ENCODE peak calls at places on chromosome 2, in four cellular contexts. Y is GM13976, Q is B cell, X is WTC11. O is an unnamed sample.

GRCh38 chr2:216478151-216478550 is 20.5 kb upstream of the RPL37A start:
- DNase-seq in Y (no peak), Q (no peak), X (no peak), O (no peak)

GRCh38 chr2:206962966-206963365 is 23.6 kb downstream of the CPO start:
- DNase-seq in Y (no peak), Q (no peak), X (no peak), O (no peak)

GRCh38 chr2:139218181-139218580 is 438.0 kb upstream of the NXPH2 start:
- DNase-seq in Y (no peak), Q (no peak), X (no peak), O (no peak)

GRCh38 chr2:239268549-239268948 is 132.3 kb downstream of the HDAC4 start:
- DNase-seq in Y (no peak), Q (no peak), X (no peak), O (no peak)

GRCh38 chr2:64586883-64587481 is 62.9 kb downstream of the AFTPH start:
- DNase-seq in Y (peak), Q (peak), X (no peak), O (no peak)

GRCh38 chr2:39991298-39991697 is 212.2 kb upstream of the THUMPD2 start:
- DNase-seq in Y (no peak), Q (no peak), X (no peak), O (no peak)

GRCh38 chr2:218406209-218406948 is 6.7 kb downstream of the CTDSP1 start:
- DNase-seq in Y (peak), Q (peak), X (peak), O (peak)

GRCh38 chr2:226906439-226906796 is 70.6 kb downstream of the RHBDD1 start:
- DNase-seq in Y (no peak), Q (peak), X (no peak), O (no peak)

GRCh38 chr2:66601624-66602023 is 166.7 kb downstream of the MEIS1 start:
- DNase-seq in Y (no peak), Q (no peak), X (no peak), O (no peak)

GRCh38 chr2:207165121-207166038 is at the start of gene KLF7:
- DNase-seq in Y (peak), Q (peak), X (peak), O (no peak)

GRCh38 chr2:16614314-16614860 is 51.2 kb downstream of the CYRIA start:
- DNase-seq in Y (no peak), Q (no peak), X (no peak), O (no peak)

GRCh38 chr2:230054079-230054478 is 14.6 kb downstream of the SLC16A14 start:
- DNase-seq in Y (peak), Q (no peak), X (no peak), O (no peak)

GRCh38 chr2:135791418-135792190 is 45.4 kb downstream of the LCT start:
- DNase-seq in Y (no peak), Q (no peak), X (no peak), O (no peak)

GRCh38 chr2:108613261-108614042 is 79.2 kb downstream of the LIMS1 start:
- DNase-seq in Y (no peak), Q (no peak), X (no peak), O (no peak)

GRCh38 chr2:210268281-210268680 is 43.0 kb upstream of the ACADL start:
- DNase-seq in Y (no peak), Q (no peak), X (no peak), O (no peak)

GRCh38 chr2:112547333-112547732 is 5.1 kb downstream of the POLR1B start:
- DNase-seq in Y (no peak), Q (no peak), X (no peak), O (no peak)

GRCh38 chr2:170929686-170930050 is 615 bp downstream of the GORASP2 start:
- DNase-seq in Y (peak), Q (peak), X (peak), O (peak)

GRCh38 chr2:195863564-195863963 is 205.1 kb downstream of the DNAH7 start:
- DNase-seq in Y (no peak), Q (no peak), X (no peak), O (no peak)

GRCh38 chr2:111185496-111186022 is 64.8 kb downstream of the BCL2L11 start:
- DNase-seq in Y (no peak), Q (no peak), X (no peak), O (no peak)

DNA sequence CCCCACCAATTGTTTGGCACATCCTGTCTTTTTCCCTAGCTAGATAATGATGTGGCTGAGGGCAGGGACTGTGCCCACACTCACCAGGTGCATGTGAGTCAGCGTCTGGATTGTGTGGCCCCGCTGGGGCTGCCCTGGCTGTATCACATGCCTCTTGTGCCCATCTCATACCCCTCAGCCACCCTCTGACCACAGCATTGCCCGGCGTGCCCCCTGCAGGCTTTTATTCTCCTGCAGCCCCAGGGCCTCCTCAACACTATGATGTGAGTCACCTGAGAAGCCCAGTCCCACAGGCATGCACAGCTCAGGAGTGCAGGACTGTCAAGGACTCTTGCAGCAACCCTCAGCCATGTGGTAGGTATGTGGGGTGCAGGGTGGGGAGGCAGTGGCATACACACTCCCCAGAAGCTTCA is 14.8 kb upstream of the STEAP3 start:
- DNase-seq in Y (no peak), Q (no peak), X (no peak), O (no peak)
- TF ChIP-seq CTCF in Y (no peak), Q (no peak), X (no peak), O (no peak)

GRCh38 chr2:126358122-126358521 is 297.8 kb upstream of the GYPC start:
- DNase-seq in Y (no peak), Q (no peak), X (no peak), O (no peak)

GRCh38 chr2:126359494-126359893 is 296.5 kb upstream of the GYPC start:
- DNase-seq in Y (no peak), Q (no peak), X (no peak), O (no peak)
- TF ChIP-seq CTCF in Y (peak), Q (peak), X (no peak), O (peak)

GRCh38 chr2:10042301-10043161 is 819 bp upstream of the KLF11 start:
- DNase-seq in Y (no peak), Q (no peak), X (peak), O (no peak)
- TF ChIP-seq CTCF in Y (no peak), Q (no peak), X (no peak), O (peak)

GRCh38 chr2:138090330-138090729 is 126.1 kb downstream of the HNMT start:
- DNase-seq in Y (peak), Q (no peak), X (no peak), O (no peak)
- TF ChIP-seq CTCF in Y (peak), Q (no peak), X (peak), O (peak)

GRCh38 chr2:114201781-114202180 is 240.7 kb upstream of the DPP10 start:
- DNase-seq in Y (no peak), Q (no peak), X (no peak), O (no peak)
- TF ChIP-seq CTCF in Y (peak), Q (no peak), X (no peak), O (no peak)

DNA sequence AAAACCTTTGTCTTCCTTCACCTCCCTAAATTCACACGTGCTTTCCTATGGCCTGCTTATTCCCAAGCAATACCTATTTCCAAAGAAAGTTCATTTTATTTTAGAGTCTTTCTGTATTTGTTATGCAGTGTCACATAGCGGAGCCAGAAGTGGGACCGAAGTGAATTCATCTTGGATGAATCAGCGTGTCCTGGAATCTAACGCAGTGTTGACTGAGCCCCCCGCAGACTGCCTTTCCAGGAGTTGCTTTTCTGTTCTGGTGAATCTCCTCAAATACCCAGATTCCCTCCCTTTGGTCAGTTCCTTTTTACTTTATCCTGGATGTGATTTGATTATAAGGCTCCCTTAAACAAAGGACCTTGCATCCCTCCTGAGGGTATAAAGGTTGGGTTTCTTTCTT is 10.8 kb downstream of the ALPP start:
- DNase-seq in Y (no peak), Q (no peak), X (no peak), O (no peak)
- TF ChIP-seq CTCF in Y (no peak), Q (no peak), X (no peak), O (no peak)

O was measured in type B pancreatic cell.